ENCODE peak calls at places on chromosome 12, in five cellular contexts. One of them, this sample, is unnamed.

GRCh38 chr12:50185496-50185895 is 18.3 kb upstream of the CERS5 start:
- DNase-seq in K562: no peak
- DNase-seq in H1: no peak
- DNase-seq in GM12878: no peak
- DNase-seq in HepG2: no peak
- DNase-seq in this sample: no peak

GRCh38 chr12:56103823-56104108 is 593 bp upstream of the PA2G4 start:
- DNase-seq in K562: no peak
- DNase-seq in H1: no peak
- DNase-seq in GM12878: no peak
- DNase-seq in HepG2: peak; percentile 24
- DNase-seq in this sample: no peak

GRCh38 chr12:49089831-49090773 is 4.5 kb downstream of the DHH start:
- DNase-seq in K562: peak; percentile 50
- DNase-seq in H1: peak; percentile 68
- DNase-seq in GM12878: no peak
- DNase-seq in HepG2: no peak
- DNase-seq in this sample: no peak

GRCh38 chr12:122888232-122888752 is 7.6 kb downstream of the VPS37B start:
- DNase-seq in K562: no peak
- DNase-seq in H1: no peak
- DNase-seq in GM12878: no peak
- DNase-seq in HepG2: peak; percentile 78
- DNase-seq in this sample: peak; percentile 81

GRCh38 chr12:104896710-104897109 is 61.4 kb downstream of the SLC41A2 start:
- DNase-seq in K562: no peak
- DNase-seq in H1: no peak
- DNase-seq in GM12878: no peak
- DNase-seq in HepG2: no peak
- DNase-seq in this sample: no peak

GRCh38 chr12:102016472-102016871 is 45.3 kb downstream of the WASHC3 start:
- DNase-seq in K562: no peak
- DNase-seq in H1: no peak
- DNase-seq in GM12878: no peak
- DNase-seq in HepG2: no peak
- DNase-seq in this sample: no peak

GRCh38 chr12:48106574-48107251 is 834 bp upstream of the SENP1 start:
- DNase-seq in K562: no peak
- DNase-seq in H1: no peak
- DNase-seq in GM12878: no peak
- DNase-seq in HepG2: no peak
- DNase-seq in this sample: no peak

GRCh38 chr12:85663631-85664030 is 172.6 kb downstream of the RASSF9 start:
- DNase-seq in K562: no peak
- DNase-seq in H1: no peak
- DNase-seq in GM12878: no peak
- DNase-seq in HepG2: no peak
- DNase-seq in this sample: no peak

GRCh38 chr12:125417446-125417845 is 352.2 kb downstream of the AACS start:
- DNase-seq in K562: no peak
- DNase-seq in H1: no peak
- DNase-seq in GM12878: no peak
- DNase-seq in HepG2: no peak
- DNase-seq in this sample: no peak

GRCh38 chr12:125424909-125425308 is 359.7 kb downstream of the AACS start:
- DNase-seq in K562: no peak
- DNase-seq in H1: no peak
- DNase-seq in GM12878: no peak
- DNase-seq in HepG2: no peak
- DNase-seq in this sample: no peak

GRCh38 chr12:125418902-125419564 is 353.8 kb downstream of the AACS start:
- DNase-seq in K562: no peak
- DNase-seq in H1: no peak
- DNase-seq in GM12878: peak; percentile 41
- DNase-seq in HepG2: no peak
- DNase-seq in this sample: no peak
- TF ChIP-seq YY1 in K562: no peak
- TF ChIP-seq YY1 in H1: no peak
- TF ChIP-seq YY1 in GM12878: peak; percentile 54
- TF ChIP-seq YY1 in HepG2: no peak
- TF ChIP-seq YY1 in this sample: no peak

DNA sequence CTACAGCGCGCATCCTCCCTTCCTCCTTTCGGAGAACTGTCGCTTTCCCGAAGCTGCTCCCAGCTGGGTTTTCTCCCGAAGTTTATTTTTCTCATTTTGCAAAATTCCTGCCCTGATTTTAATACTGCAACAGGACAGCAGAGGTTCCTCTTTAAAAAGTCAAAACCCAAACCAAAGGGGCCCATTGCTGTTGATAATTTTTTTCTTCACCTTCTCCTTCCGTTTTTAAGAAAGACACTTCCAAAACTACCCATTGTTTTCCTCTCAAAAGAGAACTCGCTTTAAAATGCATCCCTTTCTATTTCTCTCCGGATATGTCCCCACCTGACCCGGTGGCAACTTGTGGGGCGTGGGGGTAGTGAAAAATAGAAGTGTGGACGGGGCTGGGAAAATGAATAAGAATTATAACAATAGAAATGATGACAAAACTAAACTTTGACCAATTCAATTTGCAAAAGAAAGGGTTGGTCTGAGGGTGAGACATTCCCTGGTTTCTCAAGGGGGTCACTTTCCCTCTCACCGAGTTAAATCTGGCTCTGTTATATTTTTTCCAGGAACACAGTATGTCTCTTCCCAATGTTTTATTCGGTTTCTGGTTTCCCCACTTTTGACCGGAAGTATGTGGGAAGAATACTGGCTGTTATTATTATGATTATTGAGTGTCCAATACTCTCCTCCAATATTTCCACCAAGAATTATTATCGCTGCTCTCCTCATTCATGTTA is 4.0 kb upstream of the TBX5 start:
- DNase-seq in K562: no peak
- DNase-seq in H1: no peak
- DNase-seq in GM12878: no peak
- DNase-seq in HepG2: no peak
- DNase-seq in this sample: no peak
- TF ChIP-seq EZH2 in K562: no peak
- TF ChIP-seq EZH2 in H1: no peak
- TF ChIP-seq EZH2 in GM12878: no peak
- TF ChIP-seq EZH2 in HepG2: no peak
- TF ChIP-seq EZH2 in this sample: no peak

GRCh38 chr12:51961834-51962233 is 10.3 kb downstream of the ACVR1B start:
- DNase-seq in K562: no peak
- DNase-seq in H1: no peak
- DNase-seq in GM12878: no peak
- DNase-seq in HepG2: peak; percentile 25
- DNase-seq in this sample: peak; percentile 57

GRCh38 chr12:51960890-51961289 is 9.4 kb downstream of the ACVR1B start:
- DNase-seq in K562: no peak
- DNase-seq in H1: no peak
- DNase-seq in GM12878: no peak
- DNase-seq in HepG2: no peak
- DNase-seq in this sample: no peak

GRCh38 chr12:51959921-51960320 is 8.4 kb downstream of the ACVR1B start:
- DNase-seq in K562: no peak
- DNase-seq in H1: no peak
- DNase-seq in GM12878: no peak
- DNase-seq in HepG2: no peak
- DNase-seq in this sample: no peak

GRCh38 chr12:51959211-51959610 is 7.7 kb downstream of the ACVR1B start:
- DNase-seq in K562: no peak
- DNase-seq in H1: no peak
- DNase-seq in GM12878: no peak
- DNase-seq in HepG2: no peak
- DNase-seq in this sample: no peak

DNA sequence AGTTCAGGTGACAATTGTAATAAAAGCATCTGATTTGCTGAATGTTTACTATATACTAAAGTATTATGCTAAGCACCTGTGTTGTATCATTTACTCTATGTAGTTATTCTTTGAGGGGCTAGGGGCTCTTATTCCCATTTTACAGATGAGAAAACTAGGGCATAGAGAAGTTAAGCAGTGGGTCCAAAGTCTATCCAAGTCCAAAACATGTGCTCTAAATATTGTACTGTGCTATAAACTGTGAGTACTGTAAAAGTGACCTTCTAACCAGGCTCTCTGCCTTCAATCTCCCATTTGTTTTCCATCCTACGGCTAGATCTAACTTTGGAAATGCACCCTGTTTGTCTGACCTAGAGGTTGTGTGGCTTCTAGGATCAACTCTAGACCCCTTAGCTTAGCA is 9.0 kb downstream of the ACVR1B start:
- DNase-seq in K562: no peak
- DNase-seq in H1: no peak
- DNase-seq in GM12878: no peak
- DNase-seq in HepG2: no peak
- DNase-seq in this sample: no peak
- H3K4me3 ChIP-seq in K562: no peak overlapping the region
- H3K4me3 ChIP-seq in H1: no peak overlapping the region
- H3K4me3 ChIP-seq in GM12878: no peak overlapping the region
- H3K4me3 ChIP-seq in HepG2: no peak overlapping the region
- H3K4me3 ChIP-seq in this sample: no peak overlapping the region

DNA sequence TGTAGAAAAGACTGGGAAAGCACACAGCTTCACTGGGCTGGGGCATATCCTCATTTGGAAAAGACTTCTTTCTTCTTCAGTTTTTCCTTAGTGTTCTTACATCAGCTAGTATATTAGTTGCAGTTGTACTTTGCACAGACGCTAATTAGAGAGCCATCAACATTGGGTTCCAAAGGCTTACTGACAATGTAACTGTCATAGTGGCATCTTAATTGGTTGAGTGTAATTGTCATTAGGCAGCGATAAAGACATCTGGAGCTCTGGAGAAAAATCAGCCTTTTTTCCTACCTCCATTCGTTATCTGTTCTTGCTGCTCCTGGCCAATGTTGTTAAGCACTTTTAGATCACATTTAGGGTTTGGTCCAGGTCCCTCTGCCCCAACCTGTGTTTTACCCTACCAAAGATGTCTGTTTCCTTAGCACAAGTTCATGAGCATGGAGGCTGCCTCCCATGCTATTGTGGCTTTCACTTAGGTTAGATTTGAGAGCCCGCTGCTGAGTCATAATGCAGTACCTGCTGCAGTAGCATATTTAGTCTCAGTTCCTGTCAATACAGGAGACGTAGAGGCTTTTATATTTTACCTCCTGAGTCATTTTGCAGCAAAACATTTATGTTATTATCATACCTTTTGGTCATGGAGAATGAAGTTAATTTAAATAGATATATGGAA is 49.2 kb downstream of the FBXW8 start:
- DNase-seq in K562: no peak
- DNase-seq in H1: no peak
- DNase-seq in GM12878: peak; percentile 40
- DNase-seq in HepG2: no peak
- DNase-seq in this sample: no peak
- TF ChIP-seq YY1 in K562: no peak
- TF ChIP-seq YY1 in H1: no peak
- TF ChIP-seq YY1 in GM12878: peak; percentile 63
- TF ChIP-seq YY1 in HepG2: no peak
- TF ChIP-seq YY1 in this sample: no peak

GRCh38 chr12:53955776-53956250 is 1.1 kb downstream of the HOXC12 start:
- DNase-seq in K562: no peak
- DNase-seq in H1: no peak
- DNase-seq in GM12878: no peak
- DNase-seq in HepG2: no peak
- DNase-seq in this sample: no peak
- TF ChIP-seq EZH2 in K562: no peak
- TF ChIP-seq EZH2 in H1: no peak
- TF ChIP-seq EZH2 in GM12878: no peak
- TF ChIP-seq EZH2 in HepG2: no peak
- TF ChIP-seq EZH2 in this sample: no peak

DNA sequence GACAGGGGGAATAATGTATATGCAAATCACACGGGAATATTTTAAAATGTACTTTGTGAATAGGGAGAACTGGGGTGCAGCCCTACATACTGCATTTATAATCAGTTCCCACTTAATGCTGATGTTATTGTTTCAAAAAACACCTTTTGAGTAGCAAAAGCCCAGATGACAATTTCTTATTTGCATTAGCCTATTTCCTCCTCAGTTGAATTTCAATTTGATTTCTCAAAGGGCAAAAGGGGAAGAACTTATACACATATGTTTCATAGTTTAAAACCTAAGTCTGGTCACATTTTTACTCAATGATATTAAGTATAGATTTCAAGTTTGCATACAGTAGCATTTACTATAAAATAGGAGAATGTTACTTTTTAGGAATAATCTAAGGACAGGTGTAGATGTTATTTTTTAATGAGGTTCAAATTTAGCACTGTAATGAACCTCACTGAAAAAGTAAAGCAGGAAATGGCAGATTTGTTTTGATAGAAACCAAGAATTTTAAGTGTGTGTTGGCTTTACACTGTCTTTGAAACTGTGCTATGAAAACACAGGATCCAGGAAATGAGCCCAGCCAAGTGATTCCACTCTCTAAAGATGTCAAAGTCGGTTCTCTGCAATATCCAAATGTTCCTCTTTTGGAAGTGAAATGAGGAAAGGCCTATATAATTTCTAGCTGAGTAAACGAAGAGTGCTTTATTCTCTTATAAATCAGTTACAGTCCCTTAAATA is 367.4 kb downstream of the BTG1 start:
- DNase-seq in K562: no peak
- DNase-seq in H1: no peak
- DNase-seq in GM12878: peak; percentile 26
- DNase-seq in HepG2: no peak
- DNase-seq in this sample: peak; percentile 26
- H3K4me3 ChIP-seq in K562: no peak overlapping the region
- H3K4me3 ChIP-seq in H1: no peak overlapping the region
- H3K4me3 ChIP-seq in GM12878: peak overlapping the region; percentile 34
- H3K4me3 ChIP-seq in HepG2: no peak overlapping the region
- H3K4me3 ChIP-seq in this sample: no peak overlapping the region

This sample was measured in HCT116.